ENCODE peak calls at places on chromosomes 6 and 20, in six cellular contexts. P is RWPE1; M is activated T-cell treated with anti-CD3 and anti-CD28 coated beads for 1 hour; V is B cell; F is activated naive CD4-positive, alpha-beta T cell treated with anti-CD3 and anti-CD28 coated beads, Interleukin-2, amount 50 U/mL, for 16 hours; N is HCEC 1CT. T is an unnamed sample.
A peak's percentile ranks its signal among the peaks of the same experiment; 100 is the strongest.

GRCh38 chr20:63315240-63315981 is 22.4 kb downstream of the COL20A1 start:
- DNase-seq in P (no peak), M (no peak), V (no peak), F (peak; percentile 8), N (no peak), T (no peak)

GRCh38 chr6:3232017-3232838 is 4.8 kb upstream of the TUBB2B start:
- DNase-seq in P (no peak), M (no peak), V (no peak), F (no peak), N (no peak), T (no peak)

GRCh38 chr20:25282034-25282781 is 34.3 kb downstream of the PYGB start:
- DNase-seq in P (no peak), M (no peak), V (no peak), F (peak; percentile 8), N (no peak), T (no peak)

GRCh38 chr6:89050155-89050554 is 30.4 kb upstream of the PNRC1 start:
- DNase-seq in P (no peak), M (no peak), V (no peak), F (no peak), N (peak; percentile 58), T (no peak)

GRCh38 chr6:149147191-149147590 is 170.3 kb upstream of the TAB2 start:
- DNase-seq in P (no peak), M (no peak), V (no peak), F (no peak), N (no peak), T (no peak)

GRCh38 chr6:138035070-138035469 is 72.1 kb downstream of the PERP start:
- DNase-seq in P (peak; percentile 83), M (no peak), V (no peak), F (no peak), N (no peak), T (no peak)

GRCh38 chr20:23403721-23404120 is 17.6 kb downstream of the NAPB start:
- DNase-seq in P (no peak), M (no peak), V (no peak), F (no peak), N (no peak), T (no peak)

GRCh38 chr6:53659458-53659857 is 6.1 kb downstream of the KLHL31 start:
- DNase-seq in P (no peak), M (no peak), V (no peak), F (no peak), N (no peak), T (no peak)

GRCh38 chr6:17311595-17312311 is 30.6 kb downstream of the RBM24 start:
- DNase-seq in P (no peak), M (no peak), V (no peak), F (no peak), N (no peak), T (no peak)

GRCh38 chr6:32109114-32109764 is at the start of gene TNXB:
- DNase-seq in P (no peak), M (no peak), V (no peak), F (no peak), N (no peak), T (no peak)